ENCODE peak calls at places on chromosomes 7 and 10, in seven cellular contexts. R is HFF-Myc; J is OCI-LY7; Q is cardiac muscle cell; S is endothelial cell; Z is H9; I is CD4-positive, alpha-beta T cell. E is an unnamed sample.

GRCh38 chr7:2732959-2733584 is 45.1 kb downstream of the AMZ1 start:
- DNase-seq in R (no peak), J (no peak), Q (no peak), S (no peak), Z (peak), I (no peak), E (peak)

GRCh38 chr7:28017372-28017771 is 163.2 kb downstream of the JAZF1 start:
- DNase-seq in R (no peak), J (no peak), Q (no peak), S (no peak), Z (no peak), I (no peak), E (no peak)

GRCh38 chr7:67900456-67900855 is 903.8 kb downstream of the TYW1 start:
- DNase-seq in R (no peak), J (no peak), Q (no peak), S (no peak), Z (no peak), I (no peak), E (no peak)

GRCh38 chr7:80467069-80467468 is 44.8 kb downstream of the GNAT3 start:
- DNase-seq in R (no peak), J (no peak), Q (peak), S (no peak), Z (no peak), I (no peak), E (no peak)

GRCh38 chr7:45071528-45071927 is 17.2 kb downstream of the NACAD start:
- DNase-seq in R (no peak), J (no peak), Q (no peak), S (no peak), Z (no peak), I (no peak), E (no peak)

GRCh38 chr10:59179027-59179426 is 2.6 kb downstream of the PHYHIPL start:
- DNase-seq in R (no peak), J (no peak), Q (no peak), S (no peak), Z (no peak), I (no peak), E (no peak)

GRCh38 chr7:125746510-125746909 is 816.9 kb upstream of the POT1 start:
- DNase-seq in R (no peak), J (no peak), Q (no peak), S (no peak), Z (no peak), I (no peak), E (no peak)

GRCh38 chr7:39265912-39266591 is 288.3 kb downstream of the POU6F2 start:
- DNase-seq in R (no peak), J (no peak), Q (no peak), S (no peak), Z (no peak), I (no peak), E (no peak)

GRCh38 chr7:91280604-91281003 is 16.4 kb downstream of the FZD1 start:
- DNase-seq in R (no peak), J (no peak), Q (no peak), S (no peak), Z (no peak), I (no peak), E (no peak)

GRCh38 chr10:15871823-15872222 is 11.5 kb upstream of the MINDY3 start:
- DNase-seq in R (no peak), J (no peak), Q (no peak), S (no peak), Z (no peak), I (no peak), E (no peak)

GRCh38 chr7:84841809-84842208 is 345.0 kb downstream of the SEMA3D start:
- DNase-seq in R (no peak), J (no peak), Q (no peak), S (no peak), Z (no peak), I (no peak), E (no peak)

GRCh38 chr10:79181680-79182079 is 112.9 kb downstream of the ZMIZ1 start:
- DNase-seq in R (no peak), J (no peak), Q (no peak), S (no peak), Z (no peak), I (no peak), E (no peak)
- TF ChIP-seq CTCF in R (no peak), J (no peak), Q (no peak), S (no peak), Z (no peak), I (no peak), E (no peak)

DNA sequence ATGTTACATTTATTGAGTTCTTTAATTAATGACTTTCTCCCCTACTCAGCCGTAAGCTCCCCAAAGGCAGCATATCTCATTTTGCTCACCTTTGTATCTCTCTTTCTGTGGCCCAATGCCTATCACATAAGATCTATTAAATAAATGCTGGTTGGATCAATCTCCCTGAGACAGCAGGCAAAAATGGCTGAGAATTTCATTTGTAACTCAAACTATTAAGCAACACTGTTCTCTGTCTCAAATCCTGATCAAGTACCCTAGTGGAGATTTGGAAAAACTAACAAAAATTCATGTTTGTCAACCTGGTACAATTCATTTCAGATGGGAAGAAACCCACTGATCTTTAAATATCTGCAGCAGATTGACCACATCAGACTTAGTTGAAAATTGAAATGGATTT is 127.4 kb downstream of the ZFAND4 start:
- DNase-seq in R (no peak), J (no peak), Q (no peak), S (no peak), Z (no peak), I (no peak), E (no peak)
- TF ChIP-seq CTCF in R (no peak), J (peak), Q (no peak), S (no peak), Z (no peak), I (no peak), E (no peak)

GRCh38 chr10:91880310-91880709 is 29.0 kb downstream of the FGFBP3 start:
- DNase-seq in R (peak), J (no peak), Q (no peak), S (no peak), Z (no peak), I (no peak), E (no peak)
- TF ChIP-seq CTCF in R (no peak), J (no peak), Q (no peak), S (no peak), Z (peak), I (no peak), E (no peak)

GRCh38 chr10:412109-412508 is 276.9 kb downstream of the ZMYND11 start:
- DNase-seq in R (no peak), J (no peak), Q (no peak), S (no peak), Z (no peak), I (no peak), E (no peak)

GRCh38 chr10:420154-421121 is 269.0 kb downstream of the DIP2C start:
- DNase-seq in R (no peak), J (no peak), Q (no peak), S (no peak), Z (no peak), I (no peak), E (no peak)

GRCh38 chr10:418894-419293 is 270.6 kb downstream of the DIP2C start:
- DNase-seq in R (no peak), J (no peak), Q (no peak), S (no peak), Z (no peak), I (no peak), E (no peak)

GRCh38 chr10:413662-414071 is 275.8 kb downstream of the DIP2C start:
- DNase-seq in R (no peak), J (no peak), Q (no peak), S (no peak), Z (no peak), I (no peak), E (no peak)

GRCh38 chr10:416091-416515 is 273.4 kb downstream of the DIP2C start:
- DNase-seq in R (no peak), J (peak), Q (no peak), S (peak), Z (peak), I (no peak), E (no peak)
- TF ChIP-seq CTCF in R (no peak), J (peak), Q (no peak), S (no peak), Z (peak), I (no peak), E (no peak)

GRCh38 chr7:151010002-151010306 is 14.3 kb downstream of the ATG9B start:
- DNase-seq in R (no peak), J (no peak), Q (no peak), S (no peak), Z (no peak), I (no peak), E (no peak)

GRCh38 chr7:151008143-151008510 is 16.2 kb downstream of the ATG9B start:
- DNase-seq in R (no peak), J (no peak), Q (no peak), S (no peak), Z (peak), I (no peak), E (no peak)

GRCh38 chr7:151010307-151011096 is 13.8 kb downstream of the ATG9B start:
- DNase-seq in R (no peak), J (no peak), Q (peak), S (no peak), Z (peak), I (peak), E (no peak)

GRCh38 chr7:151008511-151009323 is 15.6 kb downstream of the ATG9B start:
- DNase-seq in R (no peak), J (peak), Q (no peak), S (peak), Z (peak), I (peak), E (peak)

GRCh38 chr7:151009340-151010001 is 14.8 kb downstream of the ATG9B start:
- DNase-seq in R (no peak), J (no peak), Q (no peak), S (no peak), Z (peak), I (no peak), E (no peak)
- TF ChIP-seq CTCF in R (no peak), J (no peak), Q (no peak), S (no peak), Z (peak), I (no peak), E (no peak)

E was measured in activated B cell treated with CpG ODN at 0.5 μM for 24 hours.